ENCODE peak calls at places on chromosomes 16 and 17, in five cellular contexts. One of them, this sample, is unnamed.

GRCh38 chr17:72223816-72224215 is 103.0 kb downstream of the SOX9 start:
- DNase-seq in A549: no peak
- DNase-seq in HepG2: no peak
- DNase-seq in H1: no peak
- DNase-seq in K562: no peak
- DNase-seq in this sample: no peak

GRCh38 chr16:54630284-54630967 is 300.2 kb upstream of the IRX5 start:
- DNase-seq in K562: no peak
- DNase-seq in HepG2: no peak
- DNase-seq in H1: no peak
- DNase-seq in A549: no peak
- DNase-seq in this sample: no peak

GRCh38 chr16:64962786-64963185 is 159.1 kb downstream of the CDH11 start:
- DNase-seq in HepG2: no peak
- DNase-seq in K562: no peak
- DNase-seq in A549: no peak
- DNase-seq in H1: no peak
- DNase-seq in this sample: peak

GRCh38 chr17:4540224-4541040 is 14.8 kb downstream of the MYBBP1A start:
- DNase-seq in A549: no peak
- DNase-seq in HepG2: peak
- DNase-seq in H1: no peak
- DNase-seq in K562: peak
- DNase-seq in this sample: no peak

GRCh38 chr16:26598061-26598460 is 468.7 kb upstream of the C16orf82 start:
- DNase-seq in K562: peak
- DNase-seq in A549: no peak
- DNase-seq in HepG2: no peak
- DNase-seq in H1: no peak
- DNase-seq in this sample: no peak

GRCh38 chr17:7281953-7282751 is 634 bp downstream of the SLC2A4 start:
- DNase-seq in HepG2: no peak
- DNase-seq in H1: no peak
- DNase-seq in A549: no peak
- DNase-seq in K562: peak
- DNase-seq in this sample: no peak

GRCh38 chr17:10821062-10821461 is 16.8 kb downstream of the PIRT start:
- DNase-seq in A549: no peak
- DNase-seq in K562: no peak
- DNase-seq in HepG2: no peak
- DNase-seq in H1: no peak
- DNase-seq in this sample: no peak

GRCh38 chr16:2663553-2664521 is 18.5 kb upstream of the KCTD5 start:
- DNase-seq in HepG2: no peak
- DNase-seq in K562: no peak
- DNase-seq in H1: no peak
- DNase-seq in A549: no peak
- DNase-seq in this sample: no peak

GRCh38 chr16:2085669-2086068 is 37.9 kb downstream of the TSC2 start:
- DNase-seq in A549: no peak
- DNase-seq in K562: no peak
- DNase-seq in HepG2: no peak
- DNase-seq in H1: no peak
- DNase-seq in this sample: no peak

GRCh38 chr16:86092586-86093480 is 193.9 kb downstream of the IRF8 start:
- DNase-seq in A549: no peak
- DNase-seq in K562: no peak
- DNase-seq in H1: no peak
- DNase-seq in HepG2: no peak
- DNase-seq in this sample: no peak

GRCh38 chr17:31915456-31916100 is 14.1 kb upstream of the UTP6 start:
- DNase-seq in K562: no peak
- DNase-seq in A549: no peak
- DNase-seq in HepG2: no peak
- DNase-seq in H1: no peak
- DNase-seq in this sample: peak

GRCh38 chr17:81517339-81518112 is 4.9 kb upstream of the ACTG1 start:
- DNase-seq in K562: no peak
- DNase-seq in HepG2: no peak
- DNase-seq in H1: no peak
- DNase-seq in A549: no peak
- DNase-seq in this sample: no peak

GRCh38 chr17:34235389-34236028 is 19.6 kb upstream of the CCL2 start:
- DNase-seq in A549: no peak
- DNase-seq in HepG2: no peak
- DNase-seq in H1: no peak
- DNase-seq in K562: no peak
- DNase-seq in this sample: peak

GRCh38 chr16:19184823-19185509 is 16.9 kb downstream of the SYT17 start:
- DNase-seq in K562: no peak
- DNase-seq in HepG2: no peak
- DNase-seq in H1: no peak
- DNase-seq in A549: no peak
- DNase-seq in this sample: peak

GRCh38 chr17:48506246-48506645 is 24.6 kb downstream of the HOXB1 start:
- DNase-seq in HepG2: no peak
- DNase-seq in H1: no peak
- DNase-seq in A549: no peak
- DNase-seq in K562: no peak
- DNase-seq in this sample: no peak

GRCh38 chr16:62741692-62742091 is 705.5 kb upstream of the CDH8 start:
- DNase-seq in K562: no peak
- DNase-seq in A549: no peak
- DNase-seq in H1: no peak
- DNase-seq in HepG2: no peak
- DNase-seq in this sample: no peak

GRCh38 chr16:4315185-4316102 is at the start of gene GLIS2:
- DNase-seq in H1: no peak
- DNase-seq in HepG2: no peak
- DNase-seq in A549: peak
- DNase-seq in K562: peak
- DNase-seq in this sample: peak

GRCh38 chr17:49834118-49834743 is 13.6 kb downstream of the TAC4 start:
- DNase-seq in K562: no peak
- DNase-seq in HepG2: no peak
- DNase-seq in A549: no peak
- DNase-seq in H1: no peak
- DNase-seq in this sample: no peak

GRCh38 chr16:16096858-16097213 is 126.5 kb downstream of the ABCC6 start:
- DNase-seq in HepG2: no peak
- DNase-seq in A549: no peak
- DNase-seq in K562: no peak
- DNase-seq in H1: no peak
- DNase-seq in this sample: no peak

GRCh38 chr17:63974594-63975192 is 2.0 kb upstream of the SCN4A start:
- DNase-seq in H1: no peak
- DNase-seq in K562: no peak
- DNase-seq in A549: peak
- DNase-seq in HepG2: no peak
- DNase-seq in this sample: peak

GRCh38 chr17:63972796-63973195 is at the start of gene SCN4A:
- DNase-seq in H1: no peak
- DNase-seq in K562: no peak
- DNase-seq in HepG2: no peak
- DNase-seq in A549: no peak
- DNase-seq in this sample: no peak

GRCh38 chr17:63975541-63976092 is 2.9 kb upstream of the SCN4A start:
- DNase-seq in A549: no peak
- DNase-seq in HepG2: no peak
- DNase-seq in H1: no peak
- DNase-seq in K562: no peak
- DNase-seq in this sample: no peak

GRCh38 chr17:63973247-63973646 is 529 bp upstream of the SCN4A start:
- DNase-seq in HepG2: no peak
- DNase-seq in A549: no peak
- DNase-seq in K562: no peak
- DNase-seq in H1: no peak
- DNase-seq in this sample: no peak

GRCh38 chr17:63973930-63974593 is 1.3 kb upstream of the SCN4A start:
- DNase-seq in A549: peak
- DNase-seq in HepG2: no peak
- DNase-seq in H1: no peak
- DNase-seq in K562: no peak
- DNase-seq in this sample: no peak
- H3K4me3 ChIP-seq in A549: no peak
- H3K4me3 ChIP-seq in HepG2: no peak
- H3K4me3 ChIP-seq in H1: no peak
- H3K4me3 ChIP-seq in K562: no peak
- H3K4me3 ChIP-seq in this sample: no peak

GRCh38 chr17:60395508-60396065 is 3.7 kb upstream of the USP32 start:
- DNase-seq in H1: no peak
- DNase-seq in HepG2: no peak
- DNase-seq in K562: no peak
- DNase-seq in A549: no peak
- DNase-seq in this sample: no peak
- TF ChIP-seq JUN in H1: no peak
- TF ChIP-seq JUN in HepG2: no peak
- TF ChIP-seq JUN in K562: no peak
- TF ChIP-seq JUN in A549: no peak
- TF ChIP-seq JUN in this sample: no peak

GRCh38 chr16:50265716-50266336 is 525 bp upstream of the ADCY7 start:
- DNase-seq in HepG2: no peak
- DNase-seq in K562: no peak
- DNase-seq in H1: no peak
- DNase-seq in A549: no peak
- DNase-seq in this sample: no peak
- H3K4me3 ChIP-seq in HepG2: no peak
- H3K4me3 ChIP-seq in K562: peak
- H3K4me3 ChIP-seq in H1: no peak
- H3K4me3 ChIP-seq in A549: no peak
- H3K4me3 ChIP-seq in this sample: no peak

DNA sequence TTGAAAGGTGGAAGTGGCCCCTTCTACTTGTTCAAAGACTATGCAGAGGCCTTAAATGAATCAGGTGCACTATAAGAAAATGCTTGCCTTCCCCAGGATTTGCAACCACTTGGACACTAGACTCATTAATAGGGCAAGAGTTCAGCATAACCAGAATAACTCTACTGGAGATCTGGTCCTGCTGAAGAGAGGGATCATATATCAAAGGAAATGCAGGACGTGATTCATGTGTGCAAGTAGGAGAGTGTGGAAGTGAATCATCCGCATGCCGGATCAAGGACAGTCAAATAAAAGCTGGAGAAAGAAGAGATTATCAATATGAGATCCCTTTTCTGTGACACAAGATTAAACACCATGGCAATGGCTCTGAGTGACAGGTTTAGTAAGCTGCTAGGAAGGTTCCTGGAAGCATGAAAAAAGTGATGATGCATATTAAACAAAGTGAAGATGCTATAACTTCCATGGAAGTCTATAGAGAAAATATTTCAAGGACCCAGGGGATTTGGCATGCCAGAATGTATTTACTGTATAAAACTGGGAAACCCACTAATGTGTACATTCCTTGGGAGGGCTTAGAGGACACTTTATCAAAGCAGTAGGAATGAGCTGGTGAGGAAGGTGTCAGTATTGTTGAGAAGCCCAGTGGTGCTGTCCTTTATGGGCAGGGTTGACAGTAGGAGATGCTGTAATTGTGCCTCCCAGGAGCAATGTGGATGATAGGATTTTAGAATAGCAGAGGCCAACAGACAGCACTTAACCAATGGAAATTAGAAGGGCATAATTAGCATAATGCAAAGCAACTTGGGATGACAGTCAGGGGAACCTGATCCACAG is 133.1 kb downstream of the ABCA8 start:
- DNase-seq in HepG2: peak
- DNase-seq in A549: peak
- DNase-seq in K562: no peak
- DNase-seq in H1: no peak
- DNase-seq in this sample: peak
- TF ChIP-seq JUN in HepG2: peak
- TF ChIP-seq JUN in A549: peak
- TF ChIP-seq JUN in K562: no peak
- TF ChIP-seq JUN in H1: no peak
- TF ChIP-seq JUN in this sample: peak

GRCh38 chr16:56517206-56517605 is 2.6 kb downstream of the BBS2 start:
- DNase-seq in K562: no peak
- DNase-seq in H1: no peak
- DNase-seq in A549: no peak
- DNase-seq in HepG2: no peak
- DNase-seq in this sample: no peak

GRCh38 chr16:56518435-56518834 is 1.4 kb downstream of the BBS2 start:
- DNase-seq in K562: no peak
- DNase-seq in HepG2: no peak
- DNase-seq in A549: no peak
- DNase-seq in H1: no peak
- DNase-seq in this sample: no peak

GRCh38 chr16:56513972-56514371 is 5.9 kb downstream of the BBS2 start:
- DNase-seq in A549: peak
- DNase-seq in K562: peak
- DNase-seq in HepG2: peak
- DNase-seq in H1: no peak
- DNase-seq in this sample: peak

GRCh38 chr16:56514845-56515244 is 5.0 kb downstream of the BBS2 start:
- DNase-seq in K562: no peak
- DNase-seq in A549: no peak
- DNase-seq in HepG2: no peak
- DNase-seq in H1: no peak
- DNase-seq in this sample: no peak

GRCh38 chr16:56515665-56516064 is 4.2 kb downstream of the BBS2 start:
- DNase-seq in A549: no peak
- DNase-seq in H1: no peak
- DNase-seq in HepG2: no peak
- DNase-seq in K562: no peak
- DNase-seq in this sample: no peak
- H3K4me3 ChIP-seq in A549: no peak
- H3K4me3 ChIP-seq in H1: no peak
- H3K4me3 ChIP-seq in HepG2: no peak
- H3K4me3 ChIP-seq in K562: no peak
- H3K4me3 ChIP-seq in this sample: no peak

GRCh38 chr17:13418891-13419290 is 182.8 kb downstream of the HS3ST3A1 start:
- DNase-seq in K562: no peak
- DNase-seq in A549: no peak
- DNase-seq in HepG2: no peak
- DNase-seq in H1: no peak
- DNase-seq in this sample: no peak
- TF ChIP-seq JUN in K562: no peak
- TF ChIP-seq JUN in A549: no peak
- TF ChIP-seq JUN in HepG2: no peak
- TF ChIP-seq JUN in H1: no peak
- TF ChIP-seq JUN in this sample: no peak

GRCh38 chr16:67361038-67361437 is 32.3 kb downstream of the TPPP3 start:
- DNase-seq in K562: no peak
- DNase-seq in A549: no peak
- DNase-seq in H1: no peak
- DNase-seq in HepG2: no peak
- DNase-seq in this sample: no peak
- H3K4me3 ChIP-seq in K562: no peak
- H3K4me3 ChIP-seq in A549: no peak
- H3K4me3 ChIP-seq in H1: no peak
- H3K4me3 ChIP-seq in HepG2: no peak
- H3K4me3 ChIP-seq in this sample: no peak

This sample was measured in endothelial cell of umbilical vein.